ENCODE peak calls at places on chromosome 18, in eight cellular contexts. One of them, this sample, is unnamed.

GRCh38 chr18:54608008-54608642 is 17.1 kb downstream of the DYNAP start:
- DNase-seq in HL-60: no peak
- DNase-seq in GM13977: no peak
- DNase-seq in RWPE1: peak
- DNase-seq in AG10803: peak
- DNase-seq in tibial artery: no peak
- DNase-seq in CD14-positive monocyte: no peak
- DNase-seq in fibroblast of lung: peak
- DNase-seq in this sample: no peak

GRCh38 chr18:11029021-11029420 is 120.3 kb downstream of the PIEZO2 start:
- DNase-seq in HL-60: no peak
- DNase-seq in tibial artery: no peak
- DNase-seq in fibroblast of lung: no peak
- DNase-seq in GM13977: no peak
- DNase-seq in CD14-positive monocyte: no peak
- DNase-seq in AG10803: no peak
- DNase-seq in RWPE1: no peak
- DNase-seq in this sample: no peak

GRCh38 chr18:41077076-41077475 is 878.0 kb upstream of the PIK3C3 start:
- DNase-seq in AG10803: no peak
- DNase-seq in tibial artery: no peak
- DNase-seq in RWPE1: no peak
- DNase-seq in fibroblast of lung: peak
- DNase-seq in GM13977: no peak
- DNase-seq in CD14-positive monocyte: no peak
- DNase-seq in HL-60: no peak
- DNase-seq in this sample: no peak

GRCh38 chr18:75638597-75639467 is 211.3 kb upstream of the SMIM21 start:
- DNase-seq in tibial artery: no peak
- DNase-seq in HL-60: peak
- DNase-seq in CD14-positive monocyte: no peak
- DNase-seq in GM13977: no peak
- DNase-seq in RWPE1: no peak
- DNase-seq in fibroblast of lung: peak
- DNase-seq in AG10803: peak
- DNase-seq in this sample: no peak

GRCh38 chr18:60656563-60656962 is 284.0 kb upstream of the MC4R start:
- DNase-seq in tibial artery: no peak
- DNase-seq in RWPE1: no peak
- DNase-seq in GM13977: no peak
- DNase-seq in AG10803: no peak
- DNase-seq in HL-60: peak
- DNase-seq in CD14-positive monocyte: peak
- DNase-seq in fibroblast of lung: no peak
- DNase-seq in this sample: no peak

GRCh38 chr18:56351911-56352502 is 286.4 kb downstream of the TXNL1 start:
- DNase-seq in fibroblast of lung: no peak
- DNase-seq in tibial artery: no peak
- DNase-seq in RWPE1: no peak
- DNase-seq in CD14-positive monocyte: no peak
- DNase-seq in AG10803: no peak
- DNase-seq in GM13977: no peak
- DNase-seq in HL-60: no peak
- DNase-seq in this sample: no peak

GRCh38 chr18:37409870-37410269 is 155.7 kb downstream of the CELF4 start:
- DNase-seq in GM13977: no peak
- DNase-seq in tibial artery: no peak
- DNase-seq in CD14-positive monocyte: no peak
- DNase-seq in HL-60: no peak
- DNase-seq in RWPE1: no peak
- DNase-seq in fibroblast of lung: no peak
- DNase-seq in AG10803: peak
- DNase-seq in this sample: no peak

GRCh38 chr18:44298566-44298965 is 382.1 kb upstream of the SETBP1 start:
- DNase-seq in AG10803: no peak
- DNase-seq in CD14-positive monocyte: no peak
- DNase-seq in tibial artery: no peak
- DNase-seq in GM13977: no peak
- DNase-seq in fibroblast of lung: no peak
- DNase-seq in HL-60: no peak
- DNase-seq in RWPE1: no peak
- DNase-seq in this sample: no peak

GRCh38 chr18:12283256-12283655 is 24.8 kb upstream of the TUBB6 start:
- DNase-seq in GM13977: no peak
- DNase-seq in tibial artery: no peak
- DNase-seq in fibroblast of lung: peak
- DNase-seq in HL-60: no peak
- DNase-seq in AG10803: peak
- DNase-seq in RWPE1: peak
- DNase-seq in CD14-positive monocyte: no peak
- DNase-seq in this sample: no peak

GRCh38 chr18:55153346-55153745 is 194.1 kb upstream of the CCDC68 start:
- DNase-seq in RWPE1: no peak
- DNase-seq in AG10803: no peak
- DNase-seq in GM13977: no peak
- DNase-seq in HL-60: no peak
- DNase-seq in CD14-positive monocyte: no peak
- DNase-seq in fibroblast of lung: peak
- DNase-seq in tibial artery: no peak
- DNase-seq in this sample: no peak

GRCh38 chr18:44502790-44503189 is 177.9 kb upstream of the SETBP1 start:
- DNase-seq in fibroblast of lung: no peak
- DNase-seq in RWPE1: no peak
- DNase-seq in AG10803: no peak
- DNase-seq in GM13977: no peak
- DNase-seq in tibial artery: no peak
- DNase-seq in HL-60: no peak
- DNase-seq in CD14-positive monocyte: no peak
- DNase-seq in this sample: no peak

GRCh38 chr18:59874166-59874565 is 25.6 kb upstream of the PMAIP1 start:
- DNase-seq in CD14-positive monocyte: no peak
- DNase-seq in tibial artery: no peak
- DNase-seq in GM13977: no peak
- DNase-seq in RWPE1: peak
- DNase-seq in HL-60: no peak
- DNase-seq in AG10803: peak
- DNase-seq in fibroblast of lung: peak
- DNase-seq in this sample: no peak

DNA sequence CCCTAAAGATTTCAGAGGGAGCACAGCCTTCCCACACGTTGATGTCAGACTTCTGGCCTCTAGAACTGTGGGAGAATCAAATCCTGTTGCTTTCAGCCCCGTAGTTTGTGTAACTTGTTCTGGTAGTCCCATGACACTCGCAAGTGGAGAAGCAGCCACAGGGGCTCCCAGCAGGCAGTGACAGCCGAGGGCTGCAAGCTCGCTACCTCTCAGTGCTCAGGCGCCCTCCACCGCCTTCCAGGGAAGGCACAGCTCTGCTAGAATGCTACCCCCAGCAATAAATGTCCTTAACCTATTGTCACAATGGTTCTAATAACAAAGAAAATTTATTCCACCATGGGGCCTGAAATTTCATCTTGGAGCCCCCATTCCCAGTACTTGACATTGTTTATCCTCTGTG is 143.1 kb upstream of the ZNF236 start:
- DNase-seq in GM13977: no peak
- DNase-seq in HL-60: no peak
- DNase-seq in RWPE1: no peak
- DNase-seq in fibroblast of lung: no peak
- DNase-seq in tibial artery: no peak
- DNase-seq in AG10803: no peak
- DNase-seq in CD14-positive monocyte: no peak
- DNase-seq in this sample: no peak
- TF ChIP-seq CTCF in GM13977: no peak
- TF ChIP-seq CTCF in HL-60: no peak
- TF ChIP-seq CTCF in RWPE1: no peak
- TF ChIP-seq CTCF in fibroblast of lung: no peak
- TF ChIP-seq CTCF in tibial artery: no peak
- TF ChIP-seq CTCF in AG10803: no peak
- TF ChIP-seq CTCF in CD14-positive monocyte: no peak
- TF ChIP-seq CTCF in this sample: peak

DNA sequence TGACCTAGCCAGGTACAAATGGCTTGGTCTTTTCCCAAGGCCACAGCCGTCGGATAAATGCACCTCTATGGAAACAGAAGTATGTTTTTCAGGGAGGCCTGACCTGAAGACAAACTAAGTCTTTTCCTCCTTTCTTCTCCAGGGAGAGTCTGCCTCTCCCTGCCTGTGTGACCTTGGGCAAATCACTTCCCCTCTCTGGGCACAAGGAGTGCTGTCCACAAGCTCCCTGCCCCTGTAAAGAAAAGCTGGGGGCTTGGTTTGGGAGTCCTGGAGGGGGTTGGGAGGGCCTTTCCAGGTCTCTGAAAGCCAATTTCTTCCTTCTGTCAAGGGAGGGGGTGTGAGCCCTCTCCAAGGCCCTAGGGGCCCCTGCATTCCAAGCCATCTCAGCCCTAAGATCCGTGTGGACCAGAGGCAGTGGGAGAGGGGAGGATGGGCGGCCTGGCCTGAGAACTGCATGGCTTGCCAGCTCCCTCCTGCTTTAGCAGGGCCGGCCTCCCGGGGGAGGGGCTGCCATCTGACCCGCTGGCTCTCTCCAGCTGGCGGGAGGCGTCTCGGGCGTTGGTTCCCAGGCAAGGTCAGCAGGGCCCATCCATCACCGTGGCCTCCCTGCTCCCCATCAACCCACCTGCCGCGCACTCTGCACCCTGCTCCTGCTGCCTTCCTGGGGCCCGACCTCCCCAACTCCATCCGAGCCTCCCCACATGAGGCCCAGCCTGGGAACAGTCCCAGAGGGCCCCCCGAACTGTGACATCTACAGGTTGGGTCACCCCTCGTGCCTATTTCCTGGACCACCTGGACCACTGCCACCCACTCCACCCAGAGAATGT is 61.4 kb downstream of the SMAD7 start:
- DNase-seq in HL-60: no peak
- DNase-seq in CD14-positive monocyte: peak
- DNase-seq in fibroblast of lung: no peak
- DNase-seq in RWPE1: no peak
- DNase-seq in tibial artery: peak
- DNase-seq in GM13977: no peak
- DNase-seq in AG10803: no peak
- DNase-seq in this sample: peak
- TF ChIP-seq CTCF in HL-60: no peak
- TF ChIP-seq CTCF in CD14-positive monocyte: no peak
- TF ChIP-seq CTCF in fibroblast of lung: no peak
- TF ChIP-seq CTCF in RWPE1: no peak
- TF ChIP-seq CTCF in tibial artery: no peak
- TF ChIP-seq CTCF in GM13977: no peak
- TF ChIP-seq CTCF in AG10803: no peak
- TF ChIP-seq CTCF in this sample: peak

GRCh38 chr18:24656044-24656443 is 195.6 kb downstream of the HRH4 start:
- DNase-seq in RWPE1: no peak
- DNase-seq in tibial artery: no peak
- DNase-seq in CD14-positive monocyte: no peak
- DNase-seq in fibroblast of lung: no peak
- DNase-seq in GM13977: no peak
- DNase-seq in AG10803: no peak
- DNase-seq in HL-60: no peak
- DNase-seq in this sample: no peak

GRCh38 chr18:24658302-24658701 is 197.9 kb downstream of the HRH4 start:
- DNase-seq in GM13977: no peak
- DNase-seq in CD14-positive monocyte: no peak
- DNase-seq in RWPE1: no peak
- DNase-seq in tibial artery: no peak
- DNase-seq in HL-60: no peak
- DNase-seq in fibroblast of lung: no peak
- DNase-seq in AG10803: no peak
- DNase-seq in this sample: no peak

GRCh38 chr18:24659837-24660720 is 199.6 kb downstream of the HRH4 start:
- DNase-seq in GM13977: no peak
- DNase-seq in tibial artery: peak
- DNase-seq in fibroblast of lung: no peak
- DNase-seq in CD14-positive monocyte: no peak
- DNase-seq in RWPE1: no peak
- DNase-seq in AG10803: peak
- DNase-seq in HL-60: no peak
- DNase-seq in this sample: no peak

GRCh38 chr18:24656571-24656971 is 196.1 kb downstream of the HRH4 start:
- DNase-seq in HL-60: no peak
- DNase-seq in tibial artery: no peak
- DNase-seq in GM13977: no peak
- DNase-seq in fibroblast of lung: peak
- DNase-seq in CD14-positive monocyte: no peak
- DNase-seq in RWPE1: peak
- DNase-seq in AG10803: peak
- DNase-seq in this sample: no peak

DNA sequence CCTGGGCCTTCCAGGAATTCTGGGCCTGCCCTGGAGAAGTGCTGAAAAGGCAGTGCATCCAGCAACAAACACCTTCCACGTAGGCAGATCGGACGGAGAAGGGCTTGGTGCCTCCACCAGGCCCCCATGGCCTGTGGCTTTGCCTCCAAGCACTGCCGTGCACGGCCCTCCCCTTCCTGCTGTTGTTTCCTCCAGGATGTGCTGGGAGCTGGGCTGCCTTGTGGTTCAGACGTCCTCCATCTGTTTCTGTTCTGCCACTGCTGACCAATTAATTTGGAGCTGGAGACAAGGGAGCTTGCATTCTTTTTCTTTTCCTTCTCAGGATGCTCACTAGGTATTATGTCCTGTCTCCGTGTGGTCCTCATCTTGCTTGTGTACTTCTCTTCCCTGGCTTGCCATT is 197.0 kb downstream of the HRH4 start:
- DNase-seq in tibial artery: no peak
- DNase-seq in AG10803: no peak
- DNase-seq in HL-60: no peak
- DNase-seq in CD14-positive monocyte: no peak
- DNase-seq in RWPE1: no peak
- DNase-seq in GM13977: no peak
- DNase-seq in fibroblast of lung: no peak
- DNase-seq in this sample: no peak
- TF ChIP-seq CTCF in tibial artery: no peak
- TF ChIP-seq CTCF in AG10803: no peak
- TF ChIP-seq CTCF in HL-60: no peak
- TF ChIP-seq CTCF in CD14-positive monocyte: no peak
- TF ChIP-seq CTCF in RWPE1: no peak
- TF ChIP-seq CTCF in GM13977: no peak
- TF ChIP-seq CTCF in fibroblast of lung: no peak
- TF ChIP-seq CTCF in this sample: no peak

DNA sequence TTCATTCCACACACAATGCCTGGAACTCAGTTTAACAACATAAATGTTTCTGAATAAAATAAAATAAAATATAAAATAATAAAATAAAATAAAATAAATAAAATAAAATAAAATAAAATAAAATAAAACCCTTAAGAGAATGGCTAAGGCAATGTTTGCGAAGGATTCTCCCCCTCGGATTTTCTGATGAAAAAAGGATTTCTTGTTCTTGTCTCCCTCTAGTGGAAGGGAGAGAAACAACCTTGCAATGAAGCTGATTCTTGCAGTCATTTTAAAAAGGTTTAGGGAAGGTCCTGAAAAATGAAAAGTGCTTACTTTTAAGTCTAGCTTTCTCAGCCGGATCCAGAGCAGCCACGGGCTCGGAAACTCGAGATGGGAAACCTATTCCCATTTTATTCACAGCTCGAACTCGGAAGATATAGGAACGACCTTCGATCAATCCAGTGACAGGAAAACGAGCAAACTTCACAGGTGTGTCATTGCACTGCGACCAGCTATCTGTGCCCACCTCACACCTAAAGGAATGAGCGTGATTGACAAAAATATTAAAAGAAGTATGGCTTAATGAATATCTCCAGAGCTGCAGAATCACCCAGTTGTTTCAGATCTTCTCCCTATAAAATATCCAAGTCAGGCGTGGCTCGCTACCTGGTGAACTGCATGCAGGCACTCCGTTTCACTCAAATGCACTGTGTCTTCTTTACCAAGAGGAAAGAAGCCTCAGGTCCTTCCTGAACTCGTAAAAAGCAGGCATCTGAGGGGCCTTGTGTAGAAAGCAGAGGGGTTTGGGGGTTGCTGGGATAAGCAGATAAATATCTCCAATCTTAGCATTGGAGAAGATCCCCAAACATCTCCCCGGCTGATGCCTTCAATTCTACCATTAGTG is 68.1 kb downstream of the MYOM1 start:
- DNase-seq in HL-60: no peak
- DNase-seq in tibial artery: no peak
- DNase-seq in RWPE1: peak
- DNase-seq in GM13977: peak
- DNase-seq in AG10803: peak
- DNase-seq in fibroblast of lung: peak
- DNase-seq in CD14-positive monocyte: no peak
- DNase-seq in this sample: no peak
- TF ChIP-seq CTCF in HL-60: peak
- TF ChIP-seq CTCF in tibial artery: peak
- TF ChIP-seq CTCF in RWPE1: peak
- TF ChIP-seq CTCF in GM13977: peak
- TF ChIP-seq CTCF in AG10803: peak
- TF ChIP-seq CTCF in fibroblast of lung: peak
- TF ChIP-seq CTCF in CD14-positive monocyte: peak
- TF ChIP-seq CTCF in this sample: peak

This sample was measured in chondrocyte.